ENCODE peak calls at places on chromosomes 6 and 20, in seven cellular contexts. One of them, this sample, is unnamed.

GRCh38 chr20:33009214-33010132 is 2.0 kb downstream of the BPIFB2 start:
- DNase-seq in iPS DF 6.9: no peak
- DNase-seq in M059J: no peak
- DNase-seq in HFFc6: no peak
- DNase-seq in NB4: no peak
- DNase-seq in NCI-H1417: no peak
- DNase-seq in stimulated activated CD8-positive, alpha-beta memory T cell treated with anti-CD3 and anti-CD28 coated beads, Interleukin-15, amount 100 ng/mL, for 24 hours: no peak
- DNase-seq in this sample: no peak

GRCh38 chr6:3617681-3618299 is 133.7 kb downstream of the PXDC1 start:
- DNase-seq in iPS DF 6.9: no peak
- DNase-seq in M059J: no peak
- DNase-seq in HFFc6: no peak
- DNase-seq in NB4: no peak
- DNase-seq in NCI-H1417: no peak
- DNase-seq in stimulated activated CD8-positive, alpha-beta memory T cell treated with anti-CD3 and anti-CD28 coated beads, Interleukin-15, amount 100 ng/mL, for 24 hours: no peak
- DNase-seq in this sample: no peak

GRCh38 chr6:164184410-164184809 is 769.9 kb downstream of the QKI start:
- DNase-seq in iPS DF 6.9: no peak
- DNase-seq in M059J: no peak
- DNase-seq in HFFc6: no peak
- DNase-seq in NB4: no peak
- DNase-seq in NCI-H1417: no peak
- DNase-seq in stimulated activated CD8-positive, alpha-beta memory T cell treated with anti-CD3 and anti-CD28 coated beads, Interleukin-15, amount 100 ng/mL, for 24 hours: no peak
- DNase-seq in this sample: no peak

GRCh38 chr6:51704932-51705540 is 382.4 kb downstream of the PKHD1 start:
- DNase-seq in iPS DF 6.9: no peak
- DNase-seq in M059J: no peak
- DNase-seq in HFFc6: no peak
- DNase-seq in NB4: no peak
- DNase-seq in NCI-H1417: no peak
- DNase-seq in stimulated activated CD8-positive, alpha-beta memory T cell treated with anti-CD3 and anti-CD28 coated beads, Interleukin-15, amount 100 ng/mL, for 24 hours: no peak
- DNase-seq in this sample: no peak

GRCh38 chr20:45963059-45964011 is 8.7 kb downstream of the ZNF335 start:
- DNase-seq in iPS DF 6.9: no peak
- DNase-seq in M059J: peak
- DNase-seq in HFFc6: peak
- DNase-seq in NB4: peak
- DNase-seq in NCI-H1417: peak
- DNase-seq in stimulated activated CD8-positive, alpha-beta memory T cell treated with anti-CD3 and anti-CD28 coated beads, Interleukin-15, amount 100 ng/mL, for 24 hours: no peak
- DNase-seq in this sample: no peak

GRCh38 chr20:1050440-1050839 is 48.3 kb upstream of the RSPO4 start:
- DNase-seq in iPS DF 6.9: no peak
- DNase-seq in M059J: no peak
- DNase-seq in HFFc6: no peak
- DNase-seq in NB4: no peak
- DNase-seq in NCI-H1417: no peak
- DNase-seq in stimulated activated CD8-positive, alpha-beta memory T cell treated with anti-CD3 and anti-CD28 coated beads, Interleukin-15, amount 100 ng/mL, for 24 hours: no peak
- DNase-seq in this sample: no peak

GRCh38 chr20:6525447-6526303 is 241.8 kb upstream of the BMP2 start:
- DNase-seq in iPS DF 6.9: peak
- DNase-seq in M059J: peak
- DNase-seq in HFFc6: no peak
- DNase-seq in NB4: peak
- DNase-seq in NCI-H1417: no peak
- DNase-seq in stimulated activated CD8-positive, alpha-beta memory T cell treated with anti-CD3 and anti-CD28 coated beads, Interleukin-15, amount 100 ng/mL, for 24 hours: no peak
- DNase-seq in this sample: no peak

GRCh38 chr20:815914-816606 is 17.5 kb upstream of the FAM110A start:
- DNase-seq in iPS DF 6.9: peak
- DNase-seq in M059J: peak
- DNase-seq in HFFc6: no peak
- DNase-seq in NB4: peak
- DNase-seq in NCI-H1417: peak
- DNase-seq in stimulated activated CD8-positive, alpha-beta memory T cell treated with anti-CD3 and anti-CD28 coated beads, Interleukin-15, amount 100 ng/mL, for 24 hours: peak
- DNase-seq in this sample: no peak

GRCh38 chr20:3276400-3277015 is 37.5 kb upstream of the SLC4A11 start:
- DNase-seq in iPS DF 6.9: no peak
- DNase-seq in M059J: peak
- DNase-seq in HFFc6: peak
- DNase-seq in NB4: peak
- DNase-seq in NCI-H1417: peak
- DNase-seq in stimulated activated CD8-positive, alpha-beta memory T cell treated with anti-CD3 and anti-CD28 coated beads, Interleukin-15, amount 100 ng/mL, for 24 hours: no peak
- DNase-seq in this sample: no peak

GRCh38 chr20:58709013-58709702 is 16.6 kb downstream of the NPEPL1 start:
- DNase-seq in iPS DF 6.9: no peak
- DNase-seq in M059J: no peak
- DNase-seq in HFFc6: no peak
- DNase-seq in NB4: peak
- DNase-seq in NCI-H1417: no peak
- DNase-seq in stimulated activated CD8-positive, alpha-beta memory T cell treated with anti-CD3 and anti-CD28 coated beads, Interleukin-15, amount 100 ng/mL, for 24 hours: no peak
- DNase-seq in this sample: peak

GRCh38 chr6:85058806-85059205 is 294.4 kb upstream of the TBX18 start:
- DNase-seq in iPS DF 6.9: no peak
- DNase-seq in M059J: no peak
- DNase-seq in HFFc6: no peak
- DNase-seq in NB4: no peak
- DNase-seq in NCI-H1417: no peak
- DNase-seq in stimulated activated CD8-positive, alpha-beta memory T cell treated with anti-CD3 and anti-CD28 coated beads, Interleukin-15, amount 100 ng/mL, for 24 hours: no peak
- DNase-seq in this sample: no peak

This sample was measured in D721Med.